ENCODE peak calls at places on chromosomes 4 and X, in five cellular contexts. One of them, this sample, is unnamed.

GRCh38 chr4:62327612-62328297 is 1127.6 kb downstream of the ADGRL3 start:
- DNase-seq in fibroblast of mammary gland: no peak
- DNase-seq in lower lobe of right lung: no peak
- DNase-seq in osteocyte: no peak
- DNase-seq in GM23338: no peak
- DNase-seq in this sample: no peak

GRCh38 chrX:146278381-146278780 is 460.8 kb downstream of the SLITRK2 start:
- DNase-seq in fibroblast of mammary gland: no peak
- DNase-seq in osteocyte: no peak
- DNase-seq in GM23338: peak
- DNase-seq in lower lobe of right lung: no peak
- DNase-seq in this sample: no peak

GRCh38 chr4:189124149-189124758 is 816.4 kb upstream of the FRG1 start:
- DNase-seq in fibroblast of mammary gland: peak
- DNase-seq in GM23338: peak
- DNase-seq in osteocyte: no peak
- DNase-seq in lower lobe of right lung: no peak
- DNase-seq in this sample: no peak

GRCh38 chrX:20061869-20062254 is 54.8 kb downstream of the MAP7D2 start:
- DNase-seq in GM23338: no peak
- DNase-seq in lower lobe of right lung: no peak
- DNase-seq in osteocyte: no peak
- DNase-seq in fibroblast of mammary gland: peak
- DNase-seq in this sample: no peak

GRCh38 chr4:81470456-81471327 is 1.0 kb downstream of the RASGEF1B start:
- DNase-seq in GM23338: peak
- DNase-seq in fibroblast of mammary gland: no peak
- DNase-seq in osteocyte: no peak
- DNase-seq in lower lobe of right lung: peak
- DNase-seq in this sample: no peak

GRCh38 chr4:80529021-80529420 is 193.5 kb downstream of the CFAP299 start:
- DNase-seq in GM23338: no peak
- DNase-seq in osteocyte: no peak
- DNase-seq in lower lobe of right lung: no peak
- DNase-seq in fibroblast of mammary gland: peak
- DNase-seq in this sample: no peak

GRCh38 chrX:115226929-115227328 is 7.0 kb downstream of the LRCH2 start:
- DNase-seq in fibroblast of mammary gland: peak
- DNase-seq in osteocyte: no peak
- DNase-seq in GM23338: peak
- DNase-seq in lower lobe of right lung: no peak
- DNase-seq in this sample: no peak

GRCh38 chr4:74516321-74516720 is 71.4 kb downstream of the AREG start:
- DNase-seq in lower lobe of right lung: no peak
- DNase-seq in fibroblast of mammary gland: peak
- DNase-seq in GM23338: no peak
- DNase-seq in osteocyte: no peak
- DNase-seq in this sample: no peak

GRCh38 chrX:43481601-43482000 is 174.5 kb upstream of the MAOA start:
- DNase-seq in GM23338: no peak
- DNase-seq in lower lobe of right lung: no peak
- DNase-seq in osteocyte: no peak
- DNase-seq in fibroblast of mammary gland: no peak
- DNase-seq in this sample: no peak
- TF ChIP-seq CTCF in GM23338: no peak
- TF ChIP-seq CTCF in lower lobe of right lung: no peak
- TF ChIP-seq CTCF in osteocyte: no peak
- TF ChIP-seq CTCF in fibroblast of mammary gland: no peak
- TF ChIP-seq CTCF in this sample: no peak

DNA sequence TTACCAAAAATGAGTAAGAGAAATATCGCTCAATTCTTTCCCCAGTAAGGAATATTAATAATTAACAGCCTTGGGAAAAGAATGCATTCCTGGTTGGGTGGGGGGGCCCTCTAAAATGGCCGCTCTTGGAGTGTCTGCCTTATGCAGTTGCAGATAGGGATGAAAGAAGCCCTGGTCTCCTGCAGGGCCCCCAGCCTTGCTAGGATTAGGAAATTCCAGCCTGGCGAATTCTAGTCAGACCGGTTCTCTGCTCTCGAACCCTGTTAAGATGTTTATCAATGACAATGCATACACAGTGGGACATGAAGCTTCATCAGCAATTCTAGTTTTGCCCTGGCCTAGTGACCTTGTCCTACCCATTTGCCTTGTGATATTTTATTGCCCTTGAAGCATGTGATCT is 1047.7 kb upstream of the GRID2 start:
- DNase-seq in osteocyte: no peak
- DNase-seq in lower lobe of right lung: no peak
- DNase-seq in fibroblast of mammary gland: no peak
- DNase-seq in GM23338: peak
- DNase-seq in this sample: no peak
- TF ChIP-seq CTCF in osteocyte: no peak
- TF ChIP-seq CTCF in lower lobe of right lung: no peak
- TF ChIP-seq CTCF in fibroblast of mammary gland: no peak
- TF ChIP-seq CTCF in GM23338: no peak
- TF ChIP-seq CTCF in this sample: no peak

DNA sequence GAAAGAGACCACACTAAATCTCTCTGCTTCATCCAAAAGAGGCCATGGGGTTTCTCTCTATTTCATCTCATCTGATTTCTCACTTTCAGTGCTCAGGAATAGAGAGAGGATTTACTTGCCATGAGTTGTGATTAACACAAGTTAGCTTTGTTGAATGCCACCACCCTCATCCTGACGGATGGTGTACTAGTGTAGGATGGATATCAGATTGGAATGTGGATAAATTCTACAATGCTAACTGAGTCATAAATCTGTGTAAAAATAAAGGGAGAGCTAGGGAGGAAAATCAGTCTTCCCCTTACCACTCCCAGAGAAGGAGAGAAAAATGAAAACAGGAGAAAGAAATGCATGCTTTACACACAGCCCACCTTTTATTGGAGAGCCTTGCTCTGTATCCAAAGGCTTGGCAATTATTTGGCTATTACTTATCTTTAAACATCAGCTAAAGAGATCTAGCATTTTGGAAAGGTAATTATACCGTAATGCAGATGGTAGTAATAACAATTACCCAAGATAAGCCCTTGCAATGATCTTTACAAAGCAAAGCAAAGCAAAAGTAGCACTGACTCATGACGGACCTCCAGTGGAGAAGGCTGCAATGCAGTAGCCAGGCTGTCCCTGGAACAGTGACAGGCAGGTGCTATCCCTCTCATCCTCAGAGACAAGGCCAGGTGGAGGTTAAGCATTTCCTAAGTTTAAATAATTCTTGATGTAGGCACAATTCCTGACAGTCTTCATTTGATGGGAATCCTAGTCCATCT is 306.3 kb upstream of the PPARGC1A start:
- DNase-seq in GM23338: peak
- DNase-seq in fibroblast of mammary gland: no peak
- DNase-seq in osteocyte: no peak
- DNase-seq in lower lobe of right lung: no peak
- DNase-seq in this sample: no peak
- TF ChIP-seq CTCF in GM23338: peak
- TF ChIP-seq CTCF in fibroblast of mammary gland: no peak
- TF ChIP-seq CTCF in osteocyte: peak
- TF ChIP-seq CTCF in lower lobe of right lung: no peak
- TF ChIP-seq CTCF in this sample: no peak

GRCh38 chr4:8874003-8874895 is 2.6 kb upstream of the HMX1 start:
- DNase-seq in fibroblast of mammary gland: no peak
- DNase-seq in osteocyte: no peak
- DNase-seq in lower lobe of right lung: no peak
- DNase-seq in GM23338: no peak
- DNase-seq in this sample: no peak
- TF ChIP-seq CTCF in fibroblast of mammary gland: no peak
- TF ChIP-seq CTCF in osteocyte: no peak
- TF ChIP-seq CTCF in lower lobe of right lung: no peak
- TF ChIP-seq CTCF in GM23338: peak
- TF ChIP-seq CTCF in this sample: no peak